ENCODE peak calls at places on chromosomes 1 and 21, in seven cellular contexts. V is GM23248, R is NAMALWA, H is HCEC 1CT, Y is Ammon's horn, N is IMR-90, A is fibroblast of the conjunctiva. O is an unnamed sample.

GRCh38 chr1:201982082-201982922 is at the start of gene RNPEP:
- DNase-seq in V (peak), R (peak), H (peak), Y (peak), N (peak), A (no peak), O (peak)

GRCh38 chr21:15992171-15992570 is 262.4 kb downstream of the USP25 start:
- DNase-seq in V (peak), R (no peak), H (peak), Y (no peak), N (peak), A (no peak), O (no peak)

GRCh38 chr1:94240822-94241221 is 3.4 kb upstream of the ARHGAP29 start:
- DNase-seq in V (no peak), R (peak), H (no peak), Y (no peak), N (peak), A (no peak), O (no peak)

GRCh38 chr1:33586111-33586510 is 113.7 kb downstream of the ZSCAN20 start:
- DNase-seq in V (peak), R (no peak), H (peak), Y (no peak), N (peak), A (no peak), O (no peak)

GRCh38 chr1:94992161-94992560 is 65.3 kb upstream of the CNN3 start:
- DNase-seq in V (no peak), R (no peak), H (no peak), Y (no peak), N (no peak), A (no peak), O (no peak)

GRCh38 chr1:59767119-59767518 is 47.6 kb upstream of the HOOK1 start:
- DNase-seq in V (peak), R (no peak), H (peak), Y (no peak), N (no peak), A (no peak), O (no peak)

GRCh38 chr1:97271906-97272788 is 550.6 kb downstream of the PTBP2 start:
- DNase-seq in V (no peak), R (no peak), H (no peak), Y (no peak), N (no peak), A (no peak), O (no peak)

GRCh38 chr1:69568435-69569280 is 936 bp downstream of the LRRC7 start:
- DNase-seq in V (peak), R (no peak), H (no peak), Y (peak), N (no peak), A (no peak), O (no peak)

GRCh38 chr21:29462475-29462874 is 163.8 kb downstream of the BACH1 start:
- DNase-seq in V (no peak), R (no peak), H (no peak), Y (no peak), N (no peak), A (no peak), O (no peak)

GRCh38 chr1:234710381-234710780 is 100.4 kb upstream of the IRF2BP2 start:
- DNase-seq in V (no peak), R (no peak), H (no peak), Y (no peak), N (no peak), A (no peak), O (no peak)

GRCh38 chr1:97739596-97740103 is 181.2 kb downstream of the DPYD start:
- DNase-seq in V (peak), R (no peak), H (peak), Y (no peak), N (peak), A (no peak), O (no peak)

GRCh38 chr1:6445062-6445763 is 20.6 kb downstream of the ESPN start:
- DNase-seq in V (peak), R (no peak), H (no peak), Y (peak), N (peak), A (no peak), O (no peak)

GRCh38 chr1:235417101-235417697 is 50.0 kb downstream of the TBCE start:
- DNase-seq in V (peak), R (peak), H (peak), Y (peak), N (peak), A (peak), O (peak)

GRCh38 chr1:27598902-27599528 is 4.9 kb downstream of the AHDC1 start:
- DNase-seq in V (peak), R (no peak), H (peak), Y (peak), N (peak), A (peak), O (no peak)

GRCh38 chr21:25563399-25564116 is 43.7 kb downstream of the MRPL39 start:
- DNase-seq in V (peak), R (peak), H (peak), Y (no peak), N (no peak), A (no peak), O (no peak)

GRCh38 chr1:22507582-22507981 is 55.7 kb upstream of the EPHA8 start:
- DNase-seq in V (no peak), R (no peak), H (no peak), Y (no peak), N (no peak), A (no peak), O (no peak)

GRCh38 chr21:42674351-42674940 is 21.0 kb downstream of the PDE9A start:
- DNase-seq in V (no peak), R (no peak), H (no peak), Y (no peak), N (no peak), A (peak), O (no peak)

GRCh38 chr1:163562355-163562754 is 240.6 kb downstream of the NUF2 start:
- DNase-seq in V (no peak), R (no peak), H (no peak), Y (no peak), N (no peak), A (no peak), O (no peak)

GRCh38 chr21:42406201-42406601 is 2.5 kb downstream of the UBASH3A start:
- DNase-seq in V (no peak), R (no peak), H (no peak), Y (no peak), N (no peak), A (no peak), O (peak)

GRCh38 chr1:156373546-156373945 is 4.5 kb downstream of the RHBG start:
- DNase-seq in V (no peak), R (no peak), H (no peak), Y (no peak), N (peak), A (no peak), O (no peak)

GRCh38 chr1:10679521-10680220 is 116.8 kb downstream of the CASZ1 start:
- DNase-seq in V (peak), R (peak), H (peak), Y (no peak), N (peak), A (no peak), O (no peak)

GRCh38 chr1:28815533-28815932 is 3.6 kb downstream of the OPRD1 start:
- DNase-seq in V (no peak), R (no peak), H (no peak), Y (no peak), N (no peak), A (no peak), O (no peak)

GRCh38 chr1:82517586-82517985 is 716.9 kb downstream of the ADGRL2 start:
- DNase-seq in V (peak), R (no peak), H (no peak), Y (peak), N (no peak), A (no peak), O (no peak)

GRCh38 chr1:18939398-18940302 is 16.8 kb downstream of the IFFO2 start:
- DNase-seq in V (peak), R (no peak), H (no peak), Y (no peak), N (peak), A (no peak), O (no peak)

GRCh38 chr1:104648269-104648691 is 898.6 kb downstream of the AMY1C start:
- DNase-seq in V (peak), R (peak), H (no peak), Y (peak), N (no peak), A (peak), O (no peak)

GRCh38 chr1:77889671-77890070 is 1.2 kb downstream of the NEXN start:
- DNase-seq in V (peak), R (no peak), H (peak), Y (no peak), N (peak), A (peak), O (no peak)

GRCh38 chr1:112388436-112388835 is 7.6 kb upstream of the CTTNBP2NL start:
- DNase-seq in V (peak), R (no peak), H (no peak), Y (no peak), N (peak), A (no peak), O (no peak)

GRCh38 chr1:7485086-7485780 is 285.9 kb upstream of the VAMP3 start:
- DNase-seq in V (no peak), R (no peak), H (no peak), Y (no peak), N (peak), A (no peak), O (no peak)

GRCh38 chr1:180898441-180899219 is 14.1 kb upstream of the KIAA1614 start:
- DNase-seq in V (peak), R (no peak), H (no peak), Y (no peak), N (peak), A (no peak), O (no peak)

GRCh38 chr1:31390071-31390470 is 17.2 kb upstream of the FABP3 start:
- DNase-seq in V (no peak), R (no peak), H (no peak), Y (no peak), N (no peak), A (no peak), O (no peak)

GRCh38 chr1:62142550-62142949 is 52.1 kb upstream of the L1TD1 start:
- DNase-seq in V (no peak), R (no peak), H (no peak), Y (no peak), N (no peak), A (no peak), O (no peak)

GRCh38 chr1:14875781-14876564 is 277.5 kb downstream of the KAZN start:
- DNase-seq in V (no peak), R (no peak), H (no peak), Y (no peak), N (no peak), A (no peak), O (no peak)

GRCh38 chr1:109902204-109902985 is 8.3 kb upstream of the CSF1 start:
- DNase-seq in V (no peak), R (no peak), H (no peak), Y (no peak), N (no peak), A (no peak), O (no peak)

GRCh38 chr21:46564391-46564790 is 40.5 kb downstream of the S100B start:
- DNase-seq in V (peak), R (no peak), H (no peak), Y (peak), N (no peak), A (no peak), O (no peak)

GRCh38 chr1:62515055-62515454 is 78.2 kb downstream of the USP1 start:
- DNase-seq in V (peak), R (peak), H (peak), Y (no peak), N (peak), A (peak), O (no peak)